ENCODE peak calls at places on chromosomes 4 and X, in four cellular contexts. One of them, this sample, is unnamed.

GRCh38 chr4:168585168-168586091 is 88.6 kb downstream of the PALLD start:
- DNase-seq in cardiac fibroblast: peak
- DNase-seq in ACHN: peak
- DNase-seq in C1 segment of cervical spinal cord: peak
- DNase-seq in this sample: peak

GRCh38 chr4:73589261-73589847 is 30.9 kb downstream of the RASSF6 start:
- DNase-seq in cardiac fibroblast: peak
- DNase-seq in C1 segment of cervical spinal cord: no peak
- DNase-seq in ACHN: no peak
- DNase-seq in this sample: peak

GRCh38 chrX:35442421-35442820 is 355.7 kb upstream of the MAGEB16 start:
- DNase-seq in cardiac fibroblast: no peak
- DNase-seq in C1 segment of cervical spinal cord: no peak
- DNase-seq in ACHN: no peak
- DNase-seq in this sample: no peak

GRCh38 chr4:168907119-168907698 is 102.8 kb downstream of the CBR4 start:
- DNase-seq in cardiac fibroblast: no peak
- DNase-seq in C1 segment of cervical spinal cord: no peak
- DNase-seq in ACHN: no peak
- DNase-seq in this sample: peak

GRCh38 chr4:176274441-176274840 is 5.4 kb upstream of the ASB5 start:
- DNase-seq in ACHN: no peak
- DNase-seq in C1 segment of cervical spinal cord: no peak
- DNase-seq in cardiac fibroblast: no peak
- DNase-seq in this sample: no peak

GRCh38 chr4:126839066-126839465 is 793.7 kb upstream of the INTU start:
- DNase-seq in ACHN: no peak
- DNase-seq in C1 segment of cervical spinal cord: no peak
- DNase-seq in cardiac fibroblast: peak
- DNase-seq in this sample: peak

GRCh38 chr4:170827562-170828260 is 738.0 kb upstream of the AADAT start:
- DNase-seq in C1 segment of cervical spinal cord: no peak
- DNase-seq in ACHN: no peak
- DNase-seq in cardiac fibroblast: no peak
- DNase-seq in this sample: no peak

GRCh38 chrX:44157858-44158257 is 184.7 kb upstream of the NDP start:
- DNase-seq in ACHN: no peak
- DNase-seq in C1 segment of cervical spinal cord: no peak
- DNase-seq in cardiac fibroblast: no peak
- DNase-seq in this sample: no peak

GRCh38 chr4:663046-663437 is 11.0 kb downstream of the ATP5ME start:
- DNase-seq in cardiac fibroblast: no peak
- DNase-seq in C1 segment of cervical spinal cord: no peak
- DNase-seq in ACHN: no peak
- DNase-seq in this sample: no peak

GRCh38 chr4:10456270-10457254 is 664 bp downstream of the ZNF518B start:
- DNase-seq in C1 segment of cervical spinal cord: peak
- DNase-seq in cardiac fibroblast: peak
- DNase-seq in ACHN: no peak
- DNase-seq in this sample: peak

GRCh38 chr4:178293601-178294000 is 851.4 kb upstream of the AGA start:
- DNase-seq in ACHN: no peak
- DNase-seq in cardiac fibroblast: no peak
- DNase-seq in C1 segment of cervical spinal cord: no peak
- DNase-seq in this sample: no peak

GRCh38 chr4:145234086-145234694 is 53.8 kb upstream of the OTUD4 start:
- DNase-seq in ACHN: peak
- DNase-seq in cardiac fibroblast: peak
- DNase-seq in C1 segment of cervical spinal cord: peak
- DNase-seq in this sample: peak

GRCh38 chr4:61400446-61400845 is 200.3 kb downstream of the ADGRL3 start:
- DNase-seq in cardiac fibroblast: no peak
- DNase-seq in ACHN: no peak
- DNase-seq in C1 segment of cervical spinal cord: no peak
- DNase-seq in this sample: no peak

GRCh38 chr4:152364383-152364782 is 171.5 kb downstream of the FBXW7 start:
- DNase-seq in C1 segment of cervical spinal cord: no peak
- DNase-seq in cardiac fibroblast: no peak
- DNase-seq in ACHN: no peak
- DNase-seq in this sample: no peak

GRCh38 chr4:108324450-108324849 is 155.7 kb upstream of the LEF1 start:
- DNase-seq in cardiac fibroblast: no peak
- DNase-seq in C1 segment of cervical spinal cord: no peak
- DNase-seq in ACHN: no peak
- DNase-seq in this sample: no peak

GRCh38 chrX:53831662-53832635 is 145.4 kb upstream of the HUWE1 start:
- DNase-seq in ACHN: peak
- DNase-seq in cardiac fibroblast: peak
- DNase-seq in C1 segment of cervical spinal cord: no peak
- DNase-seq in this sample: peak

GRCh38 chr4:182448281-182449151 is 205.3 kb downstream of the TENM3 start:
- DNase-seq in C1 segment of cervical spinal cord: peak
- DNase-seq in ACHN: peak
- DNase-seq in cardiac fibroblast: peak
- DNase-seq in this sample: peak

GRCh38 chr4:128600410-128600809 is 209.1 kb upstream of the JADE1 start:
- DNase-seq in ACHN: peak
- DNase-seq in C1 segment of cervical spinal cord: peak
- DNase-seq in cardiac fibroblast: peak
- DNase-seq in this sample: no peak

GRCh38 chrX:110315541-110315940 is 2.3 kb downstream of the AMMECR1 start:
- DNase-seq in cardiac fibroblast: peak
- DNase-seq in C1 segment of cervical spinal cord: no peak
- DNase-seq in ACHN: peak
- DNase-seq in this sample: peak

GRCh38 chrX:46577116-46578005 is 3.8 kb downstream of the CHST7 start:
- DNase-seq in C1 segment of cervical spinal cord: no peak
- DNase-seq in ACHN: no peak
- DNase-seq in cardiac fibroblast: peak
- DNase-seq in this sample: no peak